ENCODE peak calls at places on chromosomes 2 and 18, in six cellular contexts. One of them, this sample, is unnamed.

GRCh38 chr2:205563646-205564045 is 118.7 kb upstream of the NRP2 start:
- DNase-seq in SK-N-SH: peak
- DNase-seq in SHP77: no peak
- DNase-seq in NCI-H82: peak
- DNase-seq in RPMI7951: no peak
- DNase-seq in Kasumi-1: no peak
- DNase-seq in this sample: no peak

GRCh38 chr2:6065713-6066112 is 373.5 kb downstream of the SOX11 start:
- DNase-seq in SK-N-SH: no peak
- DNase-seq in SHP77: no peak
- DNase-seq in Kasumi-1: no peak
- DNase-seq in NCI-H82: no peak
- DNase-seq in RPMI7951: no peak
- DNase-seq in this sample: no peak

GRCh38 chr2:35788543-35788942 is 567.0 kb upstream of the CRIM1 start:
- DNase-seq in RPMI7951: no peak
- DNase-seq in Kasumi-1: no peak
- DNase-seq in NCI-H82: no peak
- DNase-seq in SK-N-SH: no peak
- DNase-seq in SHP77: no peak
- DNase-seq in this sample: no peak

GRCh38 chr2:1793868-1794445 is 49.6 kb upstream of the PXDN start:
- DNase-seq in RPMI7951: no peak
- DNase-seq in SK-N-SH: no peak
- DNase-seq in NCI-H82: no peak
- DNase-seq in Kasumi-1: no peak
- DNase-seq in SHP77: no peak
- DNase-seq in this sample: no peak

GRCh38 chr2:237487496-237487895 is 445 bp downstream of the MLPH start:
- DNase-seq in SK-N-SH: no peak
- DNase-seq in SHP77: no peak
- DNase-seq in NCI-H82: no peak
- DNase-seq in Kasumi-1: no peak
- DNase-seq in RPMI7951: peak
- DNase-seq in this sample: no peak

GRCh38 chr18:76822510-76823165 is at the start of gene ZNF236:
- DNase-seq in SHP77: peak
- DNase-seq in SK-N-SH: peak
- DNase-seq in NCI-H82: peak
- DNase-seq in RPMI7951: peak
- DNase-seq in Kasumi-1: peak
- DNase-seq in this sample: peak

GRCh38 chr18:4284528-4284927 is 170.6 kb downstream of the DLGAP1 start:
- DNase-seq in SK-N-SH: no peak
- DNase-seq in RPMI7951: no peak
- DNase-seq in Kasumi-1: no peak
- DNase-seq in NCI-H82: no peak
- DNase-seq in SHP77: no peak
- DNase-seq in this sample: no peak

GRCh38 chr2:46645681-46646162 is 166.4 kb downstream of the TMEM247 start:
- DNase-seq in NCI-H82: peak
- DNase-seq in Kasumi-1: no peak
- DNase-seq in SK-N-SH: no peak
- DNase-seq in SHP77: no peak
- DNase-seq in RPMI7951: peak
- DNase-seq in this sample: no peak

GRCh38 chr18:37572736-37573135 is 7.1 kb upstream of the CELF4 start:
- DNase-seq in NCI-H82: peak
- DNase-seq in RPMI7951: no peak
- DNase-seq in SK-N-SH: no peak
- DNase-seq in Kasumi-1: no peak
- DNase-seq in SHP77: no peak
- DNase-seq in this sample: no peak

GRCh38 chr2:44168684-44169154 is at the start of gene PPM1B:
- DNase-seq in SK-N-SH: peak
- DNase-seq in SHP77: no peak
- DNase-seq in Kasumi-1: no peak
- DNase-seq in NCI-H82: no peak
- DNase-seq in RPMI7951: no peak
- DNase-seq in this sample: peak

GRCh38 chr2:1598041-1598710 is 146.1 kb downstream of the PXDN start:
- DNase-seq in NCI-H82: no peak
- DNase-seq in SK-N-SH: no peak
- DNase-seq in RPMI7951: no peak
- DNase-seq in SHP77: no peak
- DNase-seq in Kasumi-1: no peak
- DNase-seq in this sample: no peak

GRCh38 chr2:241908686-241909420 is 39.3 kb downstream of the RTP5 start:
- DNase-seq in NCI-H82: no peak
- DNase-seq in SK-N-SH: no peak
- DNase-seq in Kasumi-1: no peak
- DNase-seq in SHP77: no peak
- DNase-seq in RPMI7951: no peak
- DNase-seq in this sample: no peak

GRCh38 chr2:74535440-74535965 is 5.8 kb downstream of the HTRA2 start:
- DNase-seq in NCI-H82: no peak
- DNase-seq in SHP77: no peak
- DNase-seq in RPMI7951: no peak
- DNase-seq in Kasumi-1: no peak
- DNase-seq in SK-N-SH: no peak
- DNase-seq in this sample: no peak

GRCh38 chr2:98917031-98917459 is 19.0 kb downstream of the CRACDL start:
- DNase-seq in RPMI7951: peak
- DNase-seq in NCI-H82: no peak
- DNase-seq in Kasumi-1: no peak
- DNase-seq in SK-N-SH: no peak
- DNase-seq in SHP77: no peak
- DNase-seq in this sample: no peak

GRCh38 chr2:222355860-222356259 is 57.1 kb upstream of the PAX3 start:
- DNase-seq in RPMI7951: peak
- DNase-seq in SK-N-SH: peak
- DNase-seq in SHP77: no peak
- DNase-seq in NCI-H82: no peak
- DNase-seq in Kasumi-1: no peak
- DNase-seq in this sample: no peak

GRCh38 chr2:225434014-225434413 is 34.5 kb downstream of the NYAP2 start:
- DNase-seq in RPMI7951: no peak
- DNase-seq in NCI-H82: no peak
- DNase-seq in Kasumi-1: no peak
- DNase-seq in SK-N-SH: no peak
- DNase-seq in SHP77: no peak
- DNase-seq in this sample: no peak

GRCh38 chr2:100018794-100019193 is 123.6 kb downstream of the AFF3 start:
- DNase-seq in SK-N-SH: no peak
- DNase-seq in SHP77: no peak
- DNase-seq in NCI-H82: no peak
- DNase-seq in Kasumi-1: no peak
- DNase-seq in RPMI7951: peak
- DNase-seq in this sample: no peak

GRCh38 chr2:85935170-85935745 is 46.5 kb upstream of the ST3GAL5 start:
- DNase-seq in Kasumi-1: no peak
- DNase-seq in SHP77: no peak
- DNase-seq in NCI-H82: no peak
- DNase-seq in SK-N-SH: no peak
- DNase-seq in RPMI7951: peak
- DNase-seq in this sample: no peak

GRCh38 chr2:225074919-225075681 is 32.8 kb upstream of the DOCK10 start:
- DNase-seq in NCI-H82: no peak
- DNase-seq in RPMI7951: no peak
- DNase-seq in SK-N-SH: no peak
- DNase-seq in SHP77: no peak
- DNase-seq in Kasumi-1: no peak
- DNase-seq in this sample: no peak

GRCh38 chr2:148927010-148927409 is 52.0 kb downstream of the KIF5C start:
- DNase-seq in Kasumi-1: no peak
- DNase-seq in SHP77: no peak
- DNase-seq in SK-N-SH: no peak
- DNase-seq in RPMI7951: no peak
- DNase-seq in NCI-H82: no peak
- DNase-seq in this sample: no peak

GRCh38 chr2:88828397-88829137 is 137.1 kb downstream of the RPIA start:
- DNase-seq in SK-N-SH: no peak
- DNase-seq in NCI-H82: no peak
- DNase-seq in SHP77: no peak
- DNase-seq in Kasumi-1: peak
- DNase-seq in RPMI7951: peak
- DNase-seq in this sample: no peak

GRCh38 chr2:49961346-49961745 is 807.0 kb upstream of the FSHR start:
- DNase-seq in NCI-H82: peak
- DNase-seq in RPMI7951: no peak
- DNase-seq in SHP77: no peak
- DNase-seq in SK-N-SH: no peak
- DNase-seq in Kasumi-1: no peak
- DNase-seq in this sample: no peak

GRCh38 chr2:25822190-25823117 is 55.8 kb downstream of the ASXL2 start:
- DNase-seq in NCI-H82: no peak
- DNase-seq in SHP77: no peak
- DNase-seq in Kasumi-1: no peak
- DNase-seq in RPMI7951: no peak
- DNase-seq in SK-N-SH: peak
- DNase-seq in this sample: peak